ENCODE peak calls at places on chromosomes 2 and 18, in six cellular contexts. F is stimulated activated CD4-positive, alpha-beta T cell treated with anti-CD3 and anti-CD28 coated beads, Interleukin-1b, Interleukin-23, amount 100 ng/mL, for 24 hours; B is GM13977; I is M059J; D is skeletal muscle cell; Q is NCI-H524. W is an unnamed sample.

GRCh38 chr2:194706179-194706578 is 950.8 kb upstream of the SLC39A10 start:
- DNase-seq in D (no peak), I (peak), F (no peak), Q (no peak), B (no peak), W (no peak)

GRCh38 chr2:176934869-176935415 is 277.7 kb upstream of the HNRNPA3 start:
- DNase-seq in D (peak), I (no peak), F (no peak), Q (no peak), B (no peak), W (no peak)

GRCh38 chr2:205965707-205966106 is 120.3 kb downstream of the INO80D start:
- DNase-seq in D (no peak), I (no peak), B (no peak), Q (no peak), F (no peak), W (no peak)

GRCh38 chr2:189254268-189254883 is 74.8 kb upstream of the COL5A2 start:
- DNase-seq in Q (no peak), F (no peak), B (no peak), I (peak), D (peak), W (no peak)

GRCh38 chr18:57542801-57543427 is 43.6 kb downstream of the FECH start:
- DNase-seq in I (peak), Q (peak), B (no peak), F (no peak), D (peak), W (no peak)

GRCh38 chr18:43129946-43130523 is 14.6 kb upstream of the RIT2 start:
- DNase-seq in I (peak), D (no peak), Q (no peak), F (no peak), B (no peak), W (no peak)

GRCh38 chr2:108200569-108200968 is 39.2 kb upstream of the SULT1C3 start:
- DNase-seq in F (no peak), B (no peak), D (no peak), I (no peak), Q (no peak), W (no peak)

GRCh38 chr2:10043256-10043905 is at the start of gene KLF11:
- DNase-seq in I (peak), B (peak), D (peak), F (peak), Q (no peak), W (no peak)

GRCh38 chr2:236169151-236169721 is 1.1 kb upstream of the GBX2 start:
- DNase-seq in F (no peak), B (peak), Q (no peak), I (no peak), D (no peak), W (no peak)